ENCODE peak calls at places on chromosomes 11 and 22, in four cellular contexts. G, A, M and J are unnamed samples.

GRCh38 chr22:24391836-24392217 is 35.6 kb upstream of the ADORA2A start:
- DNase-seq in A (peak), G (no peak), M (no peak), J (peak)

GRCh38 chr22:19597399-19597735 is 73.2 kb upstream of the CLDN5 start:
- DNase-seq in M (no peak), G (peak), A (no peak), J (no peak)

GRCh38 chr11:69367211-69367964 is 73.4 kb downstream of the MYEOV start:
- DNase-seq in A (no peak), M (no peak), G (no peak), J (no peak)

GRCh38 chr22:31137721-31138120 is 2.6 kb downstream of the PLA2G3 start:
- DNase-seq in M (no peak), G (no peak), A (no peak), J (no peak)

GRCh38 chr11:45568031-45568430 is 97.4 kb downstream of the CHST1 start:
- DNase-seq in M (no peak), G (no peak), A (no peak), J (no peak)

GRCh38 chr11:11871991-11872401 is 30.2 kb downstream of the USP47 start:
- DNase-seq in M (no peak), G (no peak), A (no peak), J (no peak)

GRCh38 chr22:19959587-19960490 is 18.2 kb upstream of the TXNRD2 start:
- DNase-seq in A (no peak), M (peak), G (no peak), J (no peak)

GRCh38 chr11:27524155-27524554 is 17.6 kb upstream of the LIN7C start:
- DNase-seq in M (no peak), A (peak), G (no peak), J (no peak)

GRCh38 chr11:27396259-27396839 is 33.3 kb upstream of the CCDC34 start:
- DNase-seq in G (no peak), A (no peak), M (no peak), J (no peak)

GRCh38 chr11:113193894-113194293 is 120.5 kb upstream of the TTC12 start:
- DNase-seq in G (no peak), A (peak), M (no peak), J (no peak)

GRCh38 chr11:18791175-18792065 is at the start of gene PTPN5:
- DNase-seq in A (no peak), M (no peak), G (no peak), J (no peak)

GRCh38 chr11:837189-837989 is 4.6 kb downstream of the CD151 start:
- DNase-seq in M (no peak), A (no peak), G (no peak), J (no peak)

GRCh38 chr22:30943368-30943767 is 25.2 kb downstream of the MORC2 start:
- DNase-seq in G (peak), M (peak), A (no peak), J (no peak)

GRCh38 chr11:71474771-71475483 is 21.9 kb downstream of the NADSYN1 start:
- DNase-seq in M (no peak), A (no peak), G (no peak), J (no peak)

GRCh38 chr11:820655-821512 is 2.2 kb downstream of the PNPLA2 start:
- DNase-seq in G (no peak), A (no peak), M (peak), J (no peak)

GRCh38 chr11:2775626-2776350 is 76.0 kb upstream of the KCNQ1OT1 start:
- DNase-seq in M (peak), G (no peak), A (no peak), J (no peak)

GRCh38 chr11:73223998-73224730 is 6.1 kb downstream of the P2RY2 start:
- DNase-seq in A (no peak), G (no peak), M (peak), J (no peak)

GRCh38 chr22:49629024-49629570 is 198.6 kb downstream of the BRD1 start:
- DNase-seq in G (no peak), A (no peak), M (no peak), J (no peak)

GRCh38 chr22:38831166-38831945 is 12.5 kb downstream of the NPTXR start:
- DNase-seq in G (no peak), A (no peak), M (no peak), J (no peak)

GRCh38 chr11:45043755-45044475 is 93.2 kb upstream of the TP53I11 start:
- DNase-seq in G (no peak), A (no peak), M (no peak), J (no peak)

GRCh38 chr11:33913991-33914390 is 22.1 kb upstream of the LMO2 start:
- DNase-seq in G (no peak), A (no peak), M (no peak), J (no peak)

GRCh38 chr11:2742611-2743426 is 43.0 kb upstream of the KCNQ1OT1 start:
- DNase-seq in A (no peak), M (no peak), G (no peak), J (no peak)

GRCh38 chr11:118076754-118077281 is at the start of gene TMPRSS4:
- DNase-seq in M (peak), A (no peak), G (no peak), J (no peak)

GRCh38 chr11:1518301-1518700 is 31.7 kb upstream of the MOB2 start:
- DNase-seq in A (no peak), M (no peak), G (no peak), J (no peak)

GRCh38 chr11:11552688-11553087 is 69.1 kb downstream of the GALNT18 start:
- DNase-seq in G (no peak), A (no peak), M (peak), J (no peak)

GRCh38 chr22:45590262-45590661 is 81.4 kb upstream of the ATXN10 start:
- DNase-seq in G (no peak), A (no peak), M (no peak), J (no peak)

GRCh38 chr22:29479417-29480261 is at the start of gene NEFH:
- DNase-seq in M (no peak), G (no peak), A (no peak), J (no peak)

GRCh38 chr11:73001615-73002014 is 140.5 kb downstream of the FCHSD2 start:
- DNase-seq in A (no peak), G (no peak), M (no peak), J (no peak)